ENCODE peak calls at places on chromosomes 11 and 22, in five cellular contexts. V, M, S, E and I are unnamed samples.

GRCh38 chr22:40757071-40757470 is 62.1 kb downstream of the SLC25A17 start:
- DNase-seq in M (peak; percentile 6), S (no peak), E (no peak), V (peak; percentile 38), I (no peak)

GRCh38 chr22:44668190-44668885 is 33.7 kb upstream of the PRR5 start:
- DNase-seq in S (no peak), M (peak; percentile 58), E (no peak), V (peak; percentile 28), I (no peak)

GRCh38 chr11:22703040-22703439 is 36.6 kb downstream of the GAS2 start:
- DNase-seq in V (peak; percentile 25), E (no peak), M (peak; percentile 2), S (no peak), I (no peak)

GRCh38 chr11:126992804-126993111 is 7.8 kb downstream of the KIRREL3 start:
- DNase-seq in M (peak; percentile 82), V (peak; percentile 98), E (peak; percentile 59), S (no peak), I (no peak)

GRCh38 chr11:59186130-59186594 is 14.2 kb downstream of the DTX4 start:
- DNase-seq in E (no peak), V (peak; percentile 34), S (peak; percentile 72), M (no peak), I (peak; percentile 73)

GRCh38 chr22:44892243-44892642 is 117.6 kb downstream of the PHF21B start:
- DNase-seq in M (no peak), S (no peak), E (no peak), V (no peak), I (no peak)

GRCh38 chr22:41966607-41967240 is 2.5 kb upstream of the SEPTIN3 start:
- DNase-seq in E (peak; percentile 74), M (peak; percentile 90), V (peak; percentile 95), S (peak; percentile 89), I (peak; percentile 38)

GRCh38 chr22:42769574-42770447 is 49.1 kb upstream of the A4GALT start:
- DNase-seq in M (peak; percentile 93), V (peak; percentile 86), E (peak; percentile 97), S (peak; percentile 91), I (peak; percentile 90)

GRCh38 chr11:114132944-114133394 is 73.5 kb downstream of the ZBTB16 start:
- DNase-seq in M (peak; percentile 87), V (peak; percentile 90), S (no peak), E (no peak), I (no peak)